ENCODE peak calls at places on chromosome 14, in five cellular contexts. X is lower lobe of right lung; L is nephron progenitor cell; U is neuronal stem cell; Z is activated T-cell treated with anti-CD3 and anti-CD28 coated beads, Interleukin-2, amount 50 U/mL, for 72 hours. I is an unnamed sample.

GRCh38 chr14:71555654-71556559 is 376.3 kb upstream of the RGS6 start:
- DNase-seq in Z (peak), U (no peak), X (no peak), L (no peak), I (no peak)

GRCh38 chr14:100972134-100972905 is 68.8 kb upstream of the RTL1 start:
- DNase-seq in X (no peak), L (no peak), Z (no peak), U (no peak), I (no peak)

GRCh38 chr14:38964630-38965029 is 138.4 kb downstream of the SEC23A start:
- DNase-seq in U (no peak), L (no peak), X (no peak), Z (no peak), I (no peak)

GRCh38 chr14:74567219-74567618 is 44.8 kb downstream of the LTBP2 start:
- DNase-seq in L (no peak), U (no peak), X (no peak), Z (no peak), I (no peak)

GRCh38 chr14:20632831-20633771 is 8.4 kb downstream of the OR6S1 start:
- DNase-seq in L (peak), Z (peak), X (no peak), U (peak), I (no peak)

GRCh38 chr14:83255015-83255726 is 1721.5 kb upstream of the SEL1L start:
- DNase-seq in U (no peak), X (no peak), L (no peak), Z (no peak), I (no peak)

GRCh38 chr14:92455231-92455630 is 58.4 kb upstream of the RIN3 start:
- DNase-seq in U (no peak), Z (no peak), L (no peak), X (no peak), I (no peak)

GRCh38 chr14:68104518-68104917 is 284.9 kb downstream of the RAD51B start:
- DNase-seq in X (no peak), Z (no peak), L (no peak), U (no peak), I (no peak)

GRCh38 chr14:95471526-95472304 is 44.7 kb downstream of the SYNE3 start:
- DNase-seq in L (no peak), U (no peak), Z (no peak), X (no peak), I (no peak)

I was measured in dorsolateral prefrontal cortex.